ENCODE peak calls at places on chromosomes 6 and 20, in ten cellular contexts. S is lung, T is OCI-LY7, W is psoas muscle, A is endothelial cell of umbilical vein, I is body of pancreas, O is gastrocnemius medialis, V is AG04450, P is heart left ventricle, E is left lung. X is an unnamed sample.
A peak's percentile ranks its signal among the peaks of the same experiment; 100 is the strongest.

GRCh38 chr6:51554029-51554428 is 533.4 kb downstream of the PKHD1 start:
- DNase-seq in S (no peak), T (no peak), W (no peak), A (no peak), I (no peak), O (no peak), V (no peak), P (no peak), E (no peak), X (no peak)

GRCh38 chr6:30450908-30451818 is 38.1 kb upstream of the HLA-E start:
- DNase-seq in S (no peak), T (no peak), W (peak; percentile 44), A (no peak), I (peak; percentile 65), O (no peak), V (peak; percentile 18), P (peak; percentile 71), E (peak; percentile 82), X (peak; percentile 35)

GRCh38 chr6:2542858-2543218 is 207.9 kb downstream of the MYLK4 start:
- DNase-seq in S (peak; percentile 73), T (no peak), W (no peak), A (no peak), I (peak; percentile 21), O (no peak), V (peak; percentile 39), P (no peak), E (peak; percentile 51), X (no peak)

GRCh38 chr6:10559492-10560150 is 38.5 kb downstream of the GCNT2 start:
- DNase-seq in S (no peak), T (no peak), W (no peak), A (peak; percentile 12), I (no peak), O (no peak), V (no peak), P (no peak), E (no peak), X (no peak)

GRCh38 chr6:15678514-15678913 is 15.7 kb upstream of the DTNBP1 start:
- DNase-seq in S (no peak), T (no peak), W (no peak), A (no peak), I (no peak), O (no peak), V (no peak), P (no peak), E (no peak), X (no peak)

GRCh38 chr6:156776470-156776840 is 723 bp upstream of the ARID1B start:
- DNase-seq in S (no peak), T (peak; percentile 73), W (no peak), A (no peak), I (peak; percentile 19), O (no peak), V (no peak), P (no peak), E (no peak), X (no peak)

GRCh38 chr6:40484066-40484465 is 103.1 kb downstream of the LRFN2 start:
- DNase-seq in S (no peak), T (no peak), W (no peak), A (no peak), I (no peak), O (no peak), V (no peak), P (no peak), E (no peak), X (no peak)

GRCh38 chr6:16313732-16314131 is 75.3 kb downstream of the GMPR start:
- DNase-seq in S (no peak), T (no peak), W (no peak), A (no peak), I (no peak), O (no peak), V (no peak), P (no peak), E (no peak), X (no peak)

GRCh38 chr6:160344281-160344680 is 3.9 kb upstream of the SLC22A3 start:
- DNase-seq in S (no peak), T (no peak), W (no peak), A (no peak), I (no peak), O (no peak), V (no peak), P (no peak), E (no peak), X (no peak)

GRCh38 chr20:15656124-15656523 is 917.1 kb downstream of the KIF16B start:
- DNase-seq in S (no peak), T (no peak), W (no peak), A (peak; percentile 17), I (no peak), O (no peak), V (no peak), P (no peak), E (no peak), X (no peak)

GRCh38 chr20:35893942-35894341 is 60.4 kb downstream of the SCAND1 start:
- DNase-seq in S (no peak), T (no peak), W (no peak), A (no peak), I (no peak), O (no peak), V (no peak), P (no peak), E (no peak), X (no peak)

GRCh38 chr6:2351807-2352431 is 106.5 kb upstream of the GMDS start:
- DNase-seq in S (no peak), T (no peak), W (no peak), A (no peak), I (no peak), O (no peak), V (peak; percentile 34), P (no peak), E (no peak), X (no peak)

GRCh38 chr6:31908791-31909190 is 6.9 kb upstream of the ZBTB12 start:
- DNase-seq in S (no peak), T (no peak), W (no peak), A (no peak), I (no peak), O (no peak), V (peak; percentile 76), P (no peak), E (no peak), X (no peak)

GRCh38 chr6:93040375-93040774 is 379.0 kb downstream of the EPHA7 start:
- DNase-seq in S (no peak), T (no peak), W (no peak), A (peak; percentile 76), I (no peak), O (no peak), V (no peak), P (no peak), E (no peak), X (no peak)

GRCh38 chr6:54980511-54981275 is 134.1 kb downstream of the FAM83B start:
- DNase-seq in S (no peak), T (no peak), W (no peak), A (no peak), I (no peak), O (no peak), V (peak; percentile 58), P (no peak), E (no peak), X (no peak)

GRCh38 chr6:13273931-13274706 is 54.2 kb downstream of the TBC1D7 start:
- DNase-seq in S (peak; percentile 43), T (no peak), W (no peak), A (no peak), I (peak; percentile 25), O (no peak), V (no peak), P (no peak), E (peak; percentile 83), X (peak; percentile 32)

GRCh38 chr6:22631101-22631500 is 61.7 kb downstream of the HDGFL1 start:
- DNase-seq in S (no peak), T (no peak), W (no peak), A (no peak), I (no peak), O (no peak), V (peak; percentile 52), P (peak; percentile 29), E (no peak), X (no peak)
- H3K9me3 ChIP-seq in S (no peaks in the 10 kb centered on the region), T (no peaks in the 10 kb centered on the region), W (no peaks in the 10 kb centered on the region), A (no peaks in the 10 kb centered on the region), I (no peaks in the 10 kb centered on the region), O (no peaks in the 10 kb centered on the region), V (peaks cover 4% of the 10 kb centered on the region), P (no peaks in the 10 kb centered on the region), E (peaks cover 14% of the 10 kb centered on the region), X (no peaks in the 10 kb centered on the region)

GRCh38 chr20:20136313-20136712 is 84.0 kb downstream of the CFAP61 start:
- DNase-seq in S (no peak), T (no peak), W (no peak), A (no peak), I (no peak), O (no peak), V (no peak), P (no peak), E (no peak), X (no peak)
- H3K9me3 ChIP-seq in S (peaks cover 12% of the 10 kb centered on the region), T (no peaks in the 10 kb centered on the region), W (peaks cover 4% of the 10 kb centered on the region), A (no peaks in the 10 kb centered on the region), I (no peaks in the 10 kb centered on the region), O (no peaks in the 10 kb centered on the region), V (no peaks in the 10 kb centered on the region), P (no peaks in the 10 kb centered on the region), E (no peaks in the 10 kb centered on the region), X (peaks cover 2% of the 10 kb centered on the region)

GRCh38 chr20:56519551-56519950 is 5.0 kb upstream of the FAM209A start:
- DNase-seq in S (no peak), T (no peak), W (no peak), A (no peak), I (no peak), O (no peak), V (no peak), P (no peak), E (no peak), X (no peak)
- H3K9me3 ChIP-seq in S (peaks cover 22% of the 10 kb centered on the region), T (peaks cover 11% of the 10 kb centered on the region), W (peaks cover 2% of the 10 kb centered on the region), A (no peaks in the 10 kb centered on the region), I (peaks cover 24% of the 10 kb centered on the region), O (peaks cover 7% of the 10 kb centered on the region), V (peaks cover 16% of the 10 kb centered on the region), P (peaks cover 16% of the 10 kb centered on the region), E (peaks cover 31% of the 10 kb centered on the region), X (peaks cover 6% of the 10 kb centered on the region)

DNA sequence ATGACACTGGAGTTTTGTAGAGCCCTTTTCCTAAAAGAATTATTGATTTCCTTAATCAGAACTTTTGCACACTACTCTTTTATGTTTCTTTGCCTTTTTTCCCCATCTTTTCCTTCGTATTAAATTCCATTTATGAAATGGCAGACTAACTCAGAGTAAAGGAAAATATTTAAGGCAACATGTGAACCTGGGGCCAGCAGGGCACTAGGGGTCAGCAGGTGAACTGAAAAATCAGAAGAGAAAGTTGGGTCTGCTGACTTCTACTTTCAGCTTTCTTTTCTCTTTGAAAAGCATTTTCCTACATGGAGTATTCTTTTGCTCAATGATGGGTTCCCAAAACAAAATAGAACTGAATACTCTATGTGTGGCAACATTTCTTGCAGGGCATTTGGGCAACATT is 226.6 kb upstream of the EXOC2 start:
- DNase-seq in S (no peak), T (no peak), W (no peak), A (no peak), I (no peak), O (no peak), V (no peak), P (no peak), E (no peak), X (no peak)
- H3K9me3 ChIP-seq in S (peaks cover 29% of the 10 kb centered on the region), T (no peaks in the 10 kb centered on the region), W (no peaks in the 10 kb centered on the region), A (peaks cover 2% of the 10 kb centered on the region), I (peaks cover 15% of the 10 kb centered on the region), O (no peaks in the 10 kb centered on the region), V (peaks cover 12% of the 10 kb centered on the region), P (peaks cover 15% of the 10 kb centered on the region), E (peaks cover 37% of the 10 kb centered on the region), X (no peaks in the 10 kb centered on the region)

GRCh38 chr20:77231-77630 is 10.2 kb upstream of the DEFB125 start:
- DNase-seq in S (no peak), T (no peak), W (no peak), A (no peak), I (no peak), O (no peak), V (no peak), P (no peak), E (no peak), X (no peak)
- H3K9me3 ChIP-seq in S (peaks cover 15% of the 10 kb centered on the region), T (no peaks in the 10 kb centered on the region), W (peaks cover 7% of the 10 kb centered on the region), A (no peaks in the 10 kb centered on the region), I (no peaks in the 10 kb centered on the region), O (no peaks in the 10 kb centered on the region), V (no peaks in the 10 kb centered on the region), P (no peaks in the 10 kb centered on the region), E (peaks cover 3% of the 10 kb centered on the region), X (no peaks in the 10 kb centered on the region)

X was measured in T-helper 17 cell.